ENCODE peak calls at places on chromosomes 5 and 9, in seven cellular contexts. One of them, this sample, is unnamed.
A peak's percentile ranks its signal among the peaks of the same experiment; 100 is the strongest.

GRCh38 chr5:113230711-113231652 is 203.8 kb downstream of the TSSK1B start:
- DNase-seq in SW 1271: no peak
- DNase-seq in PC-9: no peak
- DNase-seq in lower leg skin: no peak
- DNase-seq in heart left ventricle: no peak
- DNase-seq in endothelial cell: no peak
- DNase-seq in GM20000: no peak
- DNase-seq in this sample: no peak

GRCh38 chr5:77400645-77401044 is 91.5 kb downstream of the WDR41 start:
- DNase-seq in SW 1271: no peak
- DNase-seq in PC-9: no peak
- DNase-seq in lower leg skin: no peak
- DNase-seq in heart left ventricle: no peak
- DNase-seq in endothelial cell: no peak
- DNase-seq in GM20000: no peak
- DNase-seq in this sample: no peak

GRCh38 chr5:159409801-159410200 is 79.5 kb upstream of the IL12B start:
- DNase-seq in SW 1271: no peak
- DNase-seq in PC-9: no peak
- DNase-seq in lower leg skin: no peak
- DNase-seq in heart left ventricle: no peak
- DNase-seq in endothelial cell: no peak
- DNase-seq in GM20000: no peak
- DNase-seq in this sample: peak; percentile 74

GRCh38 chr9:11269036-11269435 is 656.2 kb upstream of the PTPRD start:
- DNase-seq in SW 1271: no peak
- DNase-seq in PC-9: no peak
- DNase-seq in lower leg skin: no peak
- DNase-seq in heart left ventricle: no peak
- DNase-seq in endothelial cell: no peak
- DNase-seq in GM20000: no peak
- DNase-seq in this sample: no peak

GRCh38 chr5:424259-425110 is 18.5 kb upstream of the EXOC3 start:
- DNase-seq in SW 1271: no peak
- DNase-seq in PC-9: peak; percentile 37
- DNase-seq in lower leg skin: peak; percentile 79
- DNase-seq in heart left ventricle: no peak
- DNase-seq in endothelial cell: no peak
- DNase-seq in GM20000: peak; percentile 90
- DNase-seq in this sample: peak; percentile 88

GRCh38 chr5:9851458-9851857 is 221.3 kb upstream of the TAS2R1 start:
- DNase-seq in SW 1271: no peak
- DNase-seq in PC-9: peak; percentile 8
- DNase-seq in lower leg skin: no peak
- DNase-seq in heart left ventricle: no peak
- DNase-seq in endothelial cell: no peak
- DNase-seq in GM20000: no peak
- DNase-seq in this sample: no peak

GRCh38 chr9:134772331-134772730 is 108.3 kb upstream of the FCN2 start:
- DNase-seq in SW 1271: no peak
- DNase-seq in PC-9: no peak
- DNase-seq in lower leg skin: no peak
- DNase-seq in heart left ventricle: no peak
- DNase-seq in endothelial cell: no peak
- DNase-seq in GM20000: no peak
- DNase-seq in this sample: no peak

GRCh38 chr9:113657765-113658564 is 194.4 kb downstream of the RGS3 start:
- DNase-seq in SW 1271: peak; percentile 51
- DNase-seq in PC-9: peak; percentile 86
- DNase-seq in lower leg skin: peak; percentile 96
- DNase-seq in heart left ventricle: peak; percentile 90
- DNase-seq in endothelial cell: peak; percentile 96
- DNase-seq in GM20000: peak; percentile 84
- DNase-seq in this sample: peak; percentile 84

GRCh38 chr5:143416411-143416810 is 12.9 kb upstream of the NR3C1 start:
- DNase-seq in SW 1271: no peak
- DNase-seq in PC-9: no peak
- DNase-seq in lower leg skin: no peak
- DNase-seq in heart left ventricle: no peak
- DNase-seq in endothelial cell: no peak
- DNase-seq in GM20000: no peak
- DNase-seq in this sample: no peak

GRCh38 chr9:69295872-69296562 is 29.0 kb upstream of the ENTREP1 start:
- DNase-seq in SW 1271: no peak
- DNase-seq in PC-9: no peak
- DNase-seq in lower leg skin: no peak
- DNase-seq in heart left ventricle: peak; percentile 61
- DNase-seq in endothelial cell: no peak
- DNase-seq in GM20000: no peak
- DNase-seq in this sample: no peak

GRCh38 chr5:157324237-157324636 is 58.3 kb downstream of the CYFIP2 start:
- DNase-seq in SW 1271: no peak
- DNase-seq in PC-9: no peak
- DNase-seq in lower leg skin: no peak
- DNase-seq in heart left ventricle: no peak
- DNase-seq in endothelial cell: peak; percentile 30
- DNase-seq in GM20000: no peak
- DNase-seq in this sample: no peak

GRCh38 chr9:112443200-112443599 is 43.4 kb upstream of the KIAA1958 start:
- DNase-seq in SW 1271: no peak
- DNase-seq in PC-9: no peak
- DNase-seq in lower leg skin: no peak
- DNase-seq in heart left ventricle: no peak
- DNase-seq in endothelial cell: peak; percentile 9
- DNase-seq in GM20000: peak; percentile 8
- DNase-seq in this sample: peak; percentile 38

GRCh38 chr5:11240293-11241190 is 479.5 kb upstream of the DAP start:
- DNase-seq in SW 1271: no peak
- DNase-seq in PC-9: no peak
- DNase-seq in lower leg skin: no peak
- DNase-seq in heart left ventricle: no peak
- DNase-seq in endothelial cell: no peak
- DNase-seq in GM20000: no peak
- DNase-seq in this sample: no peak

GRCh38 chr9:129885018-129885669 is 49.9 kb downstream of the USP20 start:
- DNase-seq in SW 1271: no peak
- DNase-seq in PC-9: no peak
- DNase-seq in lower leg skin: peak; percentile 93
- DNase-seq in heart left ventricle: peak; percentile 57
- DNase-seq in endothelial cell: no peak
- DNase-seq in GM20000: no peak
- DNase-seq in this sample: peak; percentile 76

GRCh38 chr5:54615381-54615780 is 97.8 kb downstream of the SNX18 start:
- DNase-seq in SW 1271: no peak
- DNase-seq in PC-9: no peak
- DNase-seq in lower leg skin: no peak
- DNase-seq in heart left ventricle: no peak
- DNase-seq in endothelial cell: no peak
- DNase-seq in GM20000: no peak
- DNase-seq in this sample: no peak

GRCh38 chr9:132409828-132410528 is at the start of gene CFAP77:
- DNase-seq in SW 1271: no peak
- DNase-seq in PC-9: peak; percentile 45
- DNase-seq in lower leg skin: peak; percentile 86
- DNase-seq in heart left ventricle: peak; percentile 62
- DNase-seq in endothelial cell: peak; percentile 68
- DNase-seq in GM20000: peak; percentile 69
- DNase-seq in this sample: peak; percentile 48

GRCh38 chr5:1883925-1884637 is 1.4 kb upstream of the IRX4 start:
- DNase-seq in SW 1271: no peak
- DNase-seq in PC-9: no peak
- DNase-seq in lower leg skin: no peak
- DNase-seq in heart left ventricle: no peak
- DNase-seq in endothelial cell: no peak
- DNase-seq in GM20000: no peak
- DNase-seq in this sample: no peak

GRCh38 chr5:73031839-73032238 is 76.0 kb downstream of the FCHO2 start:
- DNase-seq in SW 1271: no peak
- DNase-seq in PC-9: no peak
- DNase-seq in lower leg skin: no peak
- DNase-seq in heart left ventricle: no peak
- DNase-seq in endothelial cell: no peak
- DNase-seq in GM20000: no peak
- DNase-seq in this sample: no peak

GRCh38 chr9:76893395-76893932 is 12.4 kb downstream of the PRUNE2 start:
- DNase-seq in SW 1271: no peak
- DNase-seq in PC-9: no peak
- DNase-seq in lower leg skin: no peak
- DNase-seq in heart left ventricle: no peak
- DNase-seq in endothelial cell: no peak
- DNase-seq in GM20000: no peak
- DNase-seq in this sample: no peak

GRCh38 chr5:6505779-6506557 is 57.3 kb downstream of the UBE2QL1 start:
- DNase-seq in SW 1271: no peak
- DNase-seq in PC-9: no peak
- DNase-seq in lower leg skin: peak; percentile 25
- DNase-seq in heart left ventricle: no peak
- DNase-seq in endothelial cell: no peak
- DNase-seq in GM20000: no peak
- DNase-seq in this sample: no peak

This sample was measured in GM12865.